ENCODE peak calls at places on chromosomes 13 and 19, in eight cellular contexts. One of them, this sample, is unnamed.
A peak's percentile ranks its signal among the peaks of the same experiment; 100 is the strongest.

GRCh38 chr19:52786078-52786463 is 520 bp downstream of the ZNF600 start:
- DNase-seq in activated CD8-positive, alpha-beta T cell treated with anti-CD3 and anti-CD28 coated beads, Interleukin-2, amount 10 ng/mL, durations not matched to agents 7 days and 5 days: no peak
- DNase-seq in ascending aorta: no peak
- DNase-seq in Calu3: peak; percentile 22
- DNase-seq in islet precursor cell: peak; percentile 52
- DNase-seq in stimulated activated CD4-positive, alpha-beta T cell treated with anti-CD3 and anti-CD28 coated beads, Interleukin-2, amount 100 ng/mL, for 24 hours: no peak
- DNase-seq in RPMI7951: peak; percentile 2
- DNase-seq in fibroblast of the aortic adventitia: no peak
- DNase-seq in this sample: no peak

GRCh38 chr13:60881507-60881906 is 484.5 kb downstream of the TDRD3 start:
- DNase-seq in activated CD8-positive, alpha-beta T cell treated with anti-CD3 and anti-CD28 coated beads, Interleukin-2, amount 10 ng/mL, durations not matched to agents 7 days and 5 days: no peak
- DNase-seq in ascending aorta: no peak
- DNase-seq in Calu3: no peak
- DNase-seq in islet precursor cell: no peak
- DNase-seq in stimulated activated CD4-positive, alpha-beta T cell treated with anti-CD3 and anti-CD28 coated beads, Interleukin-2, amount 100 ng/mL, for 24 hours: no peak
- DNase-seq in RPMI7951: no peak
- DNase-seq in fibroblast of the aortic adventitia: no peak
- DNase-seq in this sample: no peak

GRCh38 chr13:35729926-35730627 is 253.6 kb upstream of the MAB21L1 start:
- DNase-seq in activated CD8-positive, alpha-beta T cell treated with anti-CD3 and anti-CD28 coated beads, Interleukin-2, amount 10 ng/mL, durations not matched to agents 7 days and 5 days: no peak
- DNase-seq in ascending aorta: no peak
- DNase-seq in Calu3: no peak
- DNase-seq in islet precursor cell: no peak
- DNase-seq in stimulated activated CD4-positive, alpha-beta T cell treated with anti-CD3 and anti-CD28 coated beads, Interleukin-2, amount 100 ng/mL, for 24 hours: no peak
- DNase-seq in RPMI7951: peak; percentile 62
- DNase-seq in fibroblast of the aortic adventitia: no peak
- DNase-seq in this sample: no peak

GRCh38 chr13:20891768-20892167 is 10.8 kb downstream of the XPO4 start:
- DNase-seq in activated CD8-positive, alpha-beta T cell treated with anti-CD3 and anti-CD28 coated beads, Interleukin-2, amount 10 ng/mL, durations not matched to agents 7 days and 5 days: peak; percentile 27
- DNase-seq in ascending aorta: no peak
- DNase-seq in Calu3: no peak
- DNase-seq in islet precursor cell: no peak
- DNase-seq in stimulated activated CD4-positive, alpha-beta T cell treated with anti-CD3 and anti-CD28 coated beads, Interleukin-2, amount 100 ng/mL, for 24 hours: no peak
- DNase-seq in RPMI7951: no peak
- DNase-seq in fibroblast of the aortic adventitia: no peak
- DNase-seq in this sample: no peak

GRCh38 chr19:40607311-40607871 is 6.2 kb downstream of the LTBP4 start:
- DNase-seq in activated CD8-positive, alpha-beta T cell treated with anti-CD3 and anti-CD28 coated beads, Interleukin-2, amount 10 ng/mL, durations not matched to agents 7 days and 5 days: no peak
- DNase-seq in ascending aorta: no peak
- DNase-seq in Calu3: no peak
- DNase-seq in islet precursor cell: peak; percentile 50
- DNase-seq in stimulated activated CD4-positive, alpha-beta T cell treated with anti-CD3 and anti-CD28 coated beads, Interleukin-2, amount 100 ng/mL, for 24 hours: no peak
- DNase-seq in RPMI7951: no peak
- DNase-seq in fibroblast of the aortic adventitia: no peak
- DNase-seq in this sample: no peak

GRCh38 chr13:20121154-20121515 is 39.7 kb downstream of the GJA3 start:
- DNase-seq in activated CD8-positive, alpha-beta T cell treated with anti-CD3 and anti-CD28 coated beads, Interleukin-2, amount 10 ng/mL, durations not matched to agents 7 days and 5 days: no peak
- DNase-seq in ascending aorta: no peak
- DNase-seq in Calu3: peak; percentile 12
- DNase-seq in islet precursor cell: peak; percentile 26
- DNase-seq in stimulated activated CD4-positive, alpha-beta T cell treated with anti-CD3 and anti-CD28 coated beads, Interleukin-2, amount 100 ng/mL, for 24 hours: no peak
- DNase-seq in RPMI7951: peak; percentile 33
- DNase-seq in fibroblast of the aortic adventitia: peak; percentile 41
- DNase-seq in this sample: no peak

GRCh38 chr13:68636784-68637183 is 1406.6 kb upstream of the PCDH9 start:
- DNase-seq in activated CD8-positive, alpha-beta T cell treated with anti-CD3 and anti-CD28 coated beads, Interleukin-2, amount 10 ng/mL, durations not matched to agents 7 days and 5 days: no peak
- DNase-seq in ascending aorta: no peak
- DNase-seq in Calu3: no peak
- DNase-seq in islet precursor cell: no peak
- DNase-seq in stimulated activated CD4-positive, alpha-beta T cell treated with anti-CD3 and anti-CD28 coated beads, Interleukin-2, amount 100 ng/mL, for 24 hours: no peak
- DNase-seq in RPMI7951: no peak
- DNase-seq in fibroblast of the aortic adventitia: no peak
- DNase-seq in this sample: no peak

GRCh38 chr19:42480335-42481095 is 37.8 kb upstream of the CXCL17 start:
- DNase-seq in activated CD8-positive, alpha-beta T cell treated with anti-CD3 and anti-CD28 coated beads, Interleukin-2, amount 10 ng/mL, durations not matched to agents 7 days and 5 days: peak; percentile 50
- DNase-seq in ascending aorta: no peak
- DNase-seq in Calu3: peak; percentile 62
- DNase-seq in islet precursor cell: peak; percentile 84
- DNase-seq in stimulated activated CD4-positive, alpha-beta T cell treated with anti-CD3 and anti-CD28 coated beads, Interleukin-2, amount 100 ng/mL, for 24 hours: no peak
- DNase-seq in RPMI7951: peak; percentile 64
- DNase-seq in fibroblast of the aortic adventitia: peak; percentile 36
- DNase-seq in this sample: no peak

GRCh38 chr19:4578552-4579248 is 19.2 kb upstream of the SEMA6B start:
- DNase-seq in activated CD8-positive, alpha-beta T cell treated with anti-CD3 and anti-CD28 coated beads, Interleukin-2, amount 10 ng/mL, durations not matched to agents 7 days and 5 days: no peak
- DNase-seq in ascending aorta: no peak
- DNase-seq in Calu3: no peak
- DNase-seq in islet precursor cell: no peak
- DNase-seq in stimulated activated CD4-positive, alpha-beta T cell treated with anti-CD3 and anti-CD28 coated beads, Interleukin-2, amount 100 ng/mL, for 24 hours: no peak
- DNase-seq in RPMI7951: no peak
- DNase-seq in fibroblast of the aortic adventitia: no peak
- DNase-seq in this sample: no peak

GRCh38 chr13:99386911-99387788 is 80.0 kb upstream of the GPR183 start:
- DNase-seq in activated CD8-positive, alpha-beta T cell treated with anti-CD3 and anti-CD28 coated beads, Interleukin-2, amount 10 ng/mL, durations not matched to agents 7 days and 5 days: peak; percentile 88
- DNase-seq in ascending aorta: peak; percentile 74
- DNase-seq in Calu3: peak; percentile 16
- DNase-seq in islet precursor cell: peak; percentile 74
- DNase-seq in stimulated activated CD4-positive, alpha-beta T cell treated with anti-CD3 and anti-CD28 coated beads, Interleukin-2, amount 100 ng/mL, for 24 hours: peak; percentile 95
- DNase-seq in RPMI7951: peak; percentile 19
- DNase-seq in fibroblast of the aortic adventitia: no peak
- DNase-seq in this sample: peak; percentile 12

GRCh38 chr19:53086949-53087348 is 16.3 kb downstream of the ZNF160 start:
- DNase-seq in activated CD8-positive, alpha-beta T cell treated with anti-CD3 and anti-CD28 coated beads, Interleukin-2, amount 10 ng/mL, durations not matched to agents 7 days and 5 days: no peak
- DNase-seq in ascending aorta: no peak
- DNase-seq in Calu3: no peak
- DNase-seq in islet precursor cell: no peak
- DNase-seq in stimulated activated CD4-positive, alpha-beta T cell treated with anti-CD3 and anti-CD28 coated beads, Interleukin-2, amount 100 ng/mL, for 24 hours: no peak
- DNase-seq in RPMI7951: no peak
- DNase-seq in fibroblast of the aortic adventitia: peak; percentile 6
- DNase-seq in this sample: no peak

GRCh38 chr13:36764536-36764935 is 54.5 kb upstream of the RFXAP start:
- DNase-seq in activated CD8-positive, alpha-beta T cell treated with anti-CD3 and anti-CD28 coated beads, Interleukin-2, amount 10 ng/mL, durations not matched to agents 7 days and 5 days: no peak
- DNase-seq in ascending aorta: no peak
- DNase-seq in Calu3: no peak
- DNase-seq in islet precursor cell: no peak
- DNase-seq in stimulated activated CD4-positive, alpha-beta T cell treated with anti-CD3 and anti-CD28 coated beads, Interleukin-2, amount 100 ng/mL, for 24 hours: no peak
- DNase-seq in RPMI7951: no peak
- DNase-seq in fibroblast of the aortic adventitia: no peak
- DNase-seq in this sample: no peak

GRCh38 chr19:14686411-14686810 is 3.4 kb upstream of the ZNF333 start:
- DNase-seq in activated CD8-positive, alpha-beta T cell treated with anti-CD3 and anti-CD28 coated beads, Interleukin-2, amount 10 ng/mL, durations not matched to agents 7 days and 5 days: peak; percentile 39
- DNase-seq in ascending aorta: no peak
- DNase-seq in Calu3: peak; percentile 13
- DNase-seq in islet precursor cell: no peak
- DNase-seq in stimulated activated CD4-positive, alpha-beta T cell treated with anti-CD3 and anti-CD28 coated beads, Interleukin-2, amount 100 ng/mL, for 24 hours: peak; percentile 39
- DNase-seq in RPMI7951: peak; percentile 31
- DNase-seq in fibroblast of the aortic adventitia: peak; percentile 25
- DNase-seq in this sample: peak; percentile 29

GRCh38 chr19:41323430-41324125 is 13.6 kb downstream of the CCDC97 start:
- DNase-seq in activated CD8-positive, alpha-beta T cell treated with anti-CD3 and anti-CD28 coated beads, Interleukin-2, amount 10 ng/mL, durations not matched to agents 7 days and 5 days: no peak
- DNase-seq in ascending aorta: peak; percentile 91
- DNase-seq in Calu3: peak; percentile 55
- DNase-seq in islet precursor cell: peak; percentile 97
- DNase-seq in stimulated activated CD4-positive, alpha-beta T cell treated with anti-CD3 and anti-CD28 coated beads, Interleukin-2, amount 100 ng/mL, for 24 hours: no peak
- DNase-seq in RPMI7951: peak; percentile 99
- DNase-seq in fibroblast of the aortic adventitia: peak; percentile 96
- DNase-seq in this sample: no peak

GRCh38 chr13:91014696-91015095 is 332.8 kb upstream of the MIR17HG start:
- DNase-seq in activated CD8-positive, alpha-beta T cell treated with anti-CD3 and anti-CD28 coated beads, Interleukin-2, amount 10 ng/mL, durations not matched to agents 7 days and 5 days: no peak
- DNase-seq in ascending aorta: no peak
- DNase-seq in Calu3: no peak
- DNase-seq in islet precursor cell: no peak
- DNase-seq in stimulated activated CD4-positive, alpha-beta T cell treated with anti-CD3 and anti-CD28 coated beads, Interleukin-2, amount 100 ng/mL, for 24 hours: no peak
- DNase-seq in RPMI7951: no peak
- DNase-seq in fibroblast of the aortic adventitia: no peak
- DNase-seq in this sample: no peak

GRCh38 chr13:77698211-77699058 is 948 bp downstream of the SLAIN1 start:
- DNase-seq in activated CD8-positive, alpha-beta T cell treated with anti-CD3 and anti-CD28 coated beads, Interleukin-2, amount 10 ng/mL, durations not matched to agents 7 days and 5 days: peak; percentile 66
- DNase-seq in ascending aorta: peak; percentile 65
- DNase-seq in Calu3: peak; percentile 1
- DNase-seq in islet precursor cell: peak; percentile 76
- DNase-seq in stimulated activated CD4-positive, alpha-beta T cell treated with anti-CD3 and anti-CD28 coated beads, Interleukin-2, amount 100 ng/mL, for 24 hours: peak; percentile 48
- DNase-seq in RPMI7951: peak; percentile 3
- DNase-seq in fibroblast of the aortic adventitia: no peak
- DNase-seq in this sample: no peak

GRCh38 chr19:36931684-36932083 is 15.6 kb downstream of the ZNF568 start:
- DNase-seq in activated CD8-positive, alpha-beta T cell treated with anti-CD3 and anti-CD28 coated beads, Interleukin-2, amount 10 ng/mL, durations not matched to agents 7 days and 5 days: no peak
- DNase-seq in ascending aorta: no peak
- DNase-seq in Calu3: no peak
- DNase-seq in islet precursor cell: no peak
- DNase-seq in stimulated activated CD4-positive, alpha-beta T cell treated with anti-CD3 and anti-CD28 coated beads, Interleukin-2, amount 100 ng/mL, for 24 hours: no peak
- DNase-seq in RPMI7951: no peak
- DNase-seq in fibroblast of the aortic adventitia: no peak
- DNase-seq in this sample: no peak

GRCh38 chr13:109180905-109181425 is 551.6 kb downstream of the MYO16 start:
- DNase-seq in activated CD8-positive, alpha-beta T cell treated with anti-CD3 and anti-CD28 coated beads, Interleukin-2, amount 10 ng/mL, durations not matched to agents 7 days and 5 days: no peak
- DNase-seq in ascending aorta: no peak
- DNase-seq in Calu3: no peak
- DNase-seq in islet precursor cell: no peak
- DNase-seq in stimulated activated CD4-positive, alpha-beta T cell treated with anti-CD3 and anti-CD28 coated beads, Interleukin-2, amount 100 ng/mL, for 24 hours: no peak
- DNase-seq in RPMI7951: peak; percentile 73
- DNase-seq in fibroblast of the aortic adventitia: peak; percentile 47
- DNase-seq in this sample: peak; percentile 24

GRCh38 chr19:47447470-47448359 is 24.0 kb downstream of the SLC8A2 start:
- DNase-seq in activated CD8-positive, alpha-beta T cell treated with anti-CD3 and anti-CD28 coated beads, Interleukin-2, amount 10 ng/mL, durations not matched to agents 7 days and 5 days: peak; percentile 75
- DNase-seq in ascending aorta: no peak
- DNase-seq in Calu3: peak; percentile 44
- DNase-seq in islet precursor cell: peak; percentile 88
- DNase-seq in stimulated activated CD4-positive, alpha-beta T cell treated with anti-CD3 and anti-CD28 coated beads, Interleukin-2, amount 100 ng/mL, for 24 hours: peak; percentile 75
- DNase-seq in RPMI7951: peak; percentile 56
- DNase-seq in fibroblast of the aortic adventitia: peak; percentile 13
- DNase-seq in this sample: peak; percentile 85

GRCh38 chr13:110856941-110857835 is 57.7 kb downstream of the ANKRD10 start:
- DNase-seq in activated CD8-positive, alpha-beta T cell treated with anti-CD3 and anti-CD28 coated beads, Interleukin-2, amount 10 ng/mL, durations not matched to agents 7 days and 5 days: peak; percentile 61
- DNase-seq in ascending aorta: no peak
- DNase-seq in Calu3: no peak
- DNase-seq in islet precursor cell: no peak
- DNase-seq in stimulated activated CD4-positive, alpha-beta T cell treated with anti-CD3 and anti-CD28 coated beads, Interleukin-2, amount 100 ng/mL, for 24 hours: no peak
- DNase-seq in RPMI7951: peak; percentile 17
- DNase-seq in fibroblast of the aortic adventitia: no peak
- DNase-seq in this sample: no peak

GRCh38 chr13:110580800-110581199 is 19.3 kb upstream of the RAB20 start:
- DNase-seq in activated CD8-positive, alpha-beta T cell treated with anti-CD3 and anti-CD28 coated beads, Interleukin-2, amount 10 ng/mL, durations not matched to agents 7 days and 5 days: no peak
- DNase-seq in ascending aorta: no peak
- DNase-seq in Calu3: no peak
- DNase-seq in islet precursor cell: no peak
- DNase-seq in stimulated activated CD4-positive, alpha-beta T cell treated with anti-CD3 and anti-CD28 coated beads, Interleukin-2, amount 100 ng/mL, for 24 hours: no peak
- DNase-seq in RPMI7951: no peak
- DNase-seq in fibroblast of the aortic adventitia: peak; percentile 39
- DNase-seq in this sample: no peak

GRCh38 chr13:100668408-100668807 is 6.2 kb downstream of the TMTC4 start:
- DNase-seq in activated CD8-positive, alpha-beta T cell treated with anti-CD3 and anti-CD28 coated beads, Interleukin-2, amount 10 ng/mL, durations not matched to agents 7 days and 5 days: no peak
- DNase-seq in ascending aorta: no peak
- DNase-seq in Calu3: no peak
- DNase-seq in islet precursor cell: no peak
- DNase-seq in stimulated activated CD4-positive, alpha-beta T cell treated with anti-CD3 and anti-CD28 coated beads, Interleukin-2, amount 100 ng/mL, for 24 hours: no peak
- DNase-seq in RPMI7951: no peak
- DNase-seq in fibroblast of the aortic adventitia: peak; percentile 95
- DNase-seq in this sample: no peak

GRCh38 chr13:28583661-28584091 is 75.3 kb upstream of the POMP start:
- DNase-seq in activated CD8-positive, alpha-beta T cell treated with anti-CD3 and anti-CD28 coated beads, Interleukin-2, amount 10 ng/mL, durations not matched to agents 7 days and 5 days: no peak
- DNase-seq in ascending aorta: no peak
- DNase-seq in Calu3: no peak
- DNase-seq in islet precursor cell: peak; percentile 55
- DNase-seq in stimulated activated CD4-positive, alpha-beta T cell treated with anti-CD3 and anti-CD28 coated beads, Interleukin-2, amount 100 ng/mL, for 24 hours: no peak
- DNase-seq in RPMI7951: no peak
- DNase-seq in fibroblast of the aortic adventitia: no peak
- DNase-seq in this sample: no peak

GRCh38 chr13:80338781-80339577 is 1.9 kb downstream of the SPRY2 start:
- DNase-seq in activated CD8-positive, alpha-beta T cell treated with anti-CD3 and anti-CD28 coated beads, Interleukin-2, amount 10 ng/mL, durations not matched to agents 7 days and 5 days: peak; percentile 21
- DNase-seq in ascending aorta: peak; percentile 90
- DNase-seq in Calu3: peak; percentile 43
- DNase-seq in islet precursor cell: peak; percentile 84
- DNase-seq in stimulated activated CD4-positive, alpha-beta T cell treated with anti-CD3 and anti-CD28 coated beads, Interleukin-2, amount 100 ng/mL, for 24 hours: peak; percentile 17
- DNase-seq in RPMI7951: peak; percentile 78
- DNase-seq in fibroblast of the aortic adventitia: peak; percentile 93
- DNase-seq in this sample: no peak

GRCh38 chr19:14363203-14364097 is 17.8 kb upstream of the ADGRE5 start:
- DNase-seq in activated CD8-positive, alpha-beta T cell treated with anti-CD3 and anti-CD28 coated beads, Interleukin-2, amount 10 ng/mL, durations not matched to agents 7 days and 5 days: peak; percentile 69
- DNase-seq in ascending aorta: peak; percentile 94
- DNase-seq in Calu3: peak; percentile 46
- DNase-seq in islet precursor cell: peak; percentile 96
- DNase-seq in stimulated activated CD4-positive, alpha-beta T cell treated with anti-CD3 and anti-CD28 coated beads, Interleukin-2, amount 100 ng/mL, for 24 hours: peak; percentile 76
- DNase-seq in RPMI7951: peak; percentile 76
- DNase-seq in fibroblast of the aortic adventitia: peak; percentile 74
- DNase-seq in this sample: peak; percentile 77

GRCh38 chr19:46340051-46340659 is 6.7 kb upstream of the PPP5C start:
- DNase-seq in activated CD8-positive, alpha-beta T cell treated with anti-CD3 and anti-CD28 coated beads, Interleukin-2, amount 10 ng/mL, durations not matched to agents 7 days and 5 days: no peak
- DNase-seq in ascending aorta: no peak
- DNase-seq in Calu3: no peak
- DNase-seq in islet precursor cell: no peak
- DNase-seq in stimulated activated CD4-positive, alpha-beta T cell treated with anti-CD3 and anti-CD28 coated beads, Interleukin-2, amount 100 ng/mL, for 24 hours: no peak
- DNase-seq in RPMI7951: no peak
- DNase-seq in fibroblast of the aortic adventitia: no peak
- DNase-seq in this sample: no peak

GRCh38 chr13:75963318-75963717 is 327.2 kb downstream of the LMO7 start:
- DNase-seq in activated CD8-positive, alpha-beta T cell treated with anti-CD3 and anti-CD28 coated beads, Interleukin-2, amount 10 ng/mL, durations not matched to agents 7 days and 5 days: no peak
- DNase-seq in ascending aorta: no peak
- DNase-seq in Calu3: no peak
- DNase-seq in islet precursor cell: peak; percentile 55
- DNase-seq in stimulated activated CD4-positive, alpha-beta T cell treated with anti-CD3 and anti-CD28 coated beads, Interleukin-2, amount 100 ng/mL, for 24 hours: no peak
- DNase-seq in RPMI7951: no peak
- DNase-seq in fibroblast of the aortic adventitia: no peak
- DNase-seq in this sample: no peak

GRCh38 chr13:80116107-80116506 is 224.8 kb downstream of the SPRY2 start:
- DNase-seq in activated CD8-positive, alpha-beta T cell treated with anti-CD3 and anti-CD28 coated beads, Interleukin-2, amount 10 ng/mL, durations not matched to agents 7 days and 5 days: no peak
- DNase-seq in ascending aorta: no peak
- DNase-seq in Calu3: no peak
- DNase-seq in islet precursor cell: no peak
- DNase-seq in stimulated activated CD4-positive, alpha-beta T cell treated with anti-CD3 and anti-CD28 coated beads, Interleukin-2, amount 100 ng/mL, for 24 hours: no peak
- DNase-seq in RPMI7951: peak; percentile 80
- DNase-seq in fibroblast of the aortic adventitia: peak; percentile 85
- DNase-seq in this sample: no peak

GRCh38 chr13:108968566-108968965 is 339.2 kb downstream of the MYO16 start:
- DNase-seq in activated CD8-positive, alpha-beta T cell treated with anti-CD3 and anti-CD28 coated beads, Interleukin-2, amount 10 ng/mL, durations not matched to agents 7 days and 5 days: no peak
- DNase-seq in ascending aorta: no peak
- DNase-seq in Calu3: no peak
- DNase-seq in islet precursor cell: no peak
- DNase-seq in stimulated activated CD4-positive, alpha-beta T cell treated with anti-CD3 and anti-CD28 coated beads, Interleukin-2, amount 100 ng/mL, for 24 hours: no peak
- DNase-seq in RPMI7951: no peak
- DNase-seq in fibroblast of the aortic adventitia: no peak
- DNase-seq in this sample: no peak

GRCh38 chr19:44890366-44891015 is 563 bp upstream of the TOMM40 start:
- DNase-seq in activated CD8-positive, alpha-beta T cell treated with anti-CD3 and anti-CD28 coated beads, Interleukin-2, amount 10 ng/mL, durations not matched to agents 7 days and 5 days: peak; percentile 100
- DNase-seq in ascending aorta: peak; percentile 100
- DNase-seq in Calu3: peak; percentile 100
- DNase-seq in islet precursor cell: peak; percentile 100
- DNase-seq in stimulated activated CD4-positive, alpha-beta T cell treated with anti-CD3 and anti-CD28 coated beads, Interleukin-2, amount 100 ng/mL, for 24 hours: peak; percentile 100
- DNase-seq in RPMI7951: peak; percentile 100
- DNase-seq in fibroblast of the aortic adventitia: peak; percentile 100
- DNase-seq in this sample: peak; percentile 100

GRCh38 chr19:10797078-10797477 is 38.9 kb downstream of the TMED1 start:
- DNase-seq in activated CD8-positive, alpha-beta T cell treated with anti-CD3 and anti-CD28 coated beads, Interleukin-2, amount 10 ng/mL, durations not matched to agents 7 days and 5 days: peak; percentile 53
- DNase-seq in ascending aorta: no peak
- DNase-seq in Calu3: no peak
- DNase-seq in islet precursor cell: no peak
- DNase-seq in stimulated activated CD4-positive, alpha-beta T cell treated with anti-CD3 and anti-CD28 coated beads, Interleukin-2, amount 100 ng/mL, for 24 hours: peak; percentile 10
- DNase-seq in RPMI7951: no peak
- DNase-seq in fibroblast of the aortic adventitia: no peak
- DNase-seq in this sample: no peak

GRCh38 chr13:36420437-36420891 is 11.8 kb upstream of the CCNA1 start:
- DNase-seq in activated CD8-positive, alpha-beta T cell treated with anti-CD3 and anti-CD28 coated beads, Interleukin-2, amount 10 ng/mL, durations not matched to agents 7 days and 5 days: peak; percentile 83
- DNase-seq in ascending aorta: peak; percentile 82
- DNase-seq in Calu3: peak; percentile 75
- DNase-seq in islet precursor cell: peak; percentile 83
- DNase-seq in stimulated activated CD4-positive, alpha-beta T cell treated with anti-CD3 and anti-CD28 coated beads, Interleukin-2, amount 100 ng/mL, for 24 hours: peak; percentile 74
- DNase-seq in RPMI7951: peak; percentile 71
- DNase-seq in fibroblast of the aortic adventitia: peak; percentile 82
- DNase-seq in this sample: peak; percentile 24

GRCh38 chr19:41804327-41804726 is 7.9 kb downstream of the CEACAM3 start:
- DNase-seq in activated CD8-positive, alpha-beta T cell treated with anti-CD3 and anti-CD28 coated beads, Interleukin-2, amount 10 ng/mL, durations not matched to agents 7 days and 5 days: no peak
- DNase-seq in ascending aorta: no peak
- DNase-seq in Calu3: no peak
- DNase-seq in islet precursor cell: no peak
- DNase-seq in stimulated activated CD4-positive, alpha-beta T cell treated with anti-CD3 and anti-CD28 coated beads, Interleukin-2, amount 100 ng/mL, for 24 hours: no peak
- DNase-seq in RPMI7951: no peak
- DNase-seq in fibroblast of the aortic adventitia: no peak
- DNase-seq in this sample: no peak

GRCh38 chr13:90565985-90566713 is 781.3 kb upstream of the MIR17HG start:
- DNase-seq in activated CD8-positive, alpha-beta T cell treated with anti-CD3 and anti-CD28 coated beads, Interleukin-2, amount 10 ng/mL, durations not matched to agents 7 days and 5 days: no peak
- DNase-seq in ascending aorta: no peak
- DNase-seq in Calu3: no peak
- DNase-seq in islet precursor cell: no peak
- DNase-seq in stimulated activated CD4-positive, alpha-beta T cell treated with anti-CD3 and anti-CD28 coated beads, Interleukin-2, amount 100 ng/mL, for 24 hours: no peak
- DNase-seq in RPMI7951: no peak
- DNase-seq in fibroblast of the aortic adventitia: no peak
- DNase-seq in this sample: no peak

This sample was measured in HCT116.